ENCODE peak calls at places on chromosome 5, in six cellular contexts. One of them, this sample, is unnamed. For H3K4me1, the result is how much of the 10 kb centered on the place peaks cover.

GRCh38 chr5:32859211-32859641 is 148.1 kb downstream of the NPR3 start:
- DNase-seq in PC-3: peak
- DNase-seq in GM12878: no peak
- DNase-seq in body of pancreas: no peak
- DNase-seq in fibroblast of lung: peak
- DNase-seq in CD8-positive, alpha-beta T cell: no peak
- DNase-seq in this sample: no peak

GRCh38 chr5:20276061-20276958 is 288.3 kb upstream of the CDH18 start:
- DNase-seq in PC-3: peak
- DNase-seq in GM12878: no peak
- DNase-seq in body of pancreas: no peak
- DNase-seq in fibroblast of lung: peak
- DNase-seq in CD8-positive, alpha-beta T cell: no peak
- DNase-seq in this sample: peak

GRCh38 chr5:61277781-61278180 is 54.3 kb upstream of the ZSWIM6 start:
- DNase-seq in PC-3: peak
- DNase-seq in GM12878: no peak
- DNase-seq in body of pancreas: no peak
- DNase-seq in fibroblast of lung: no peak
- DNase-seq in CD8-positive, alpha-beta T cell: no peak
- DNase-seq in this sample: no peak

GRCh38 chr5:1513326-1514026 is 10.3 kb downstream of the LPCAT1 start:
- DNase-seq in PC-3: no peak
- DNase-seq in GM12878: no peak
- DNase-seq in body of pancreas: no peak
- DNase-seq in fibroblast of lung: no peak
- DNase-seq in CD8-positive, alpha-beta T cell: no peak
- DNase-seq in this sample: peak

GRCh38 chr5:54091416-54092130 is 218.8 kb downstream of the ARL15 start:
- DNase-seq in PC-3: no peak
- DNase-seq in GM12878: no peak
- DNase-seq in body of pancreas: no peak
- DNase-seq in fibroblast of lung: no peak
- DNase-seq in CD8-positive, alpha-beta T cell: no peak
- DNase-seq in this sample: no peak

GRCh38 chr5:115813719-115814118 is 2.7 kb downstream of the CDO1 start:
- DNase-seq in PC-3: no peak
- DNase-seq in GM12878: no peak
- DNase-seq in body of pancreas: no peak
- DNase-seq in fibroblast of lung: no peak
- DNase-seq in CD8-positive, alpha-beta T cell: no peak
- DNase-seq in this sample: no peak

GRCh38 chr5:88092358-88092757 is 176.3 kb downstream of the TMEM161B start:
- DNase-seq in PC-3: peak
- DNase-seq in GM12878: no peak
- DNase-seq in body of pancreas: no peak
- DNase-seq in fibroblast of lung: no peak
- DNase-seq in CD8-positive, alpha-beta T cell: no peak
- DNase-seq in this sample: peak

GRCh38 chr5:36876965-36877666 is 547 bp downstream of the NIPBL start:
- DNase-seq in PC-3: peak
- DNase-seq in GM12878: no peak
- DNase-seq in body of pancreas: peak
- DNase-seq in fibroblast of lung: peak
- DNase-seq in CD8-positive, alpha-beta T cell: peak
- DNase-seq in this sample: peak

GRCh38 chr5:77945874-77946273 is 169.7 kb upstream of the TBCA start:
- DNase-seq in PC-3: no peak
- DNase-seq in GM12878: no peak
- DNase-seq in body of pancreas: no peak
- DNase-seq in fibroblast of lung: no peak
- DNase-seq in CD8-positive, alpha-beta T cell: no peak
- DNase-seq in this sample: no peak

GRCh38 chr5:155402927-155403645 is 389.5 kb downstream of the KIF4B start:
- DNase-seq in PC-3: no peak
- DNase-seq in GM12878: no peak
- DNase-seq in body of pancreas: no peak
- DNase-seq in fibroblast of lung: no peak
- DNase-seq in CD8-positive, alpha-beta T cell: no peak
- DNase-seq in this sample: no peak

GRCh38 chr5:174354571-174354970 is 309.1 kb downstream of the NSG2 start:
- DNase-seq in PC-3: no peak
- DNase-seq in GM12878: no peak
- DNase-seq in body of pancreas: no peak
- DNase-seq in fibroblast of lung: no peak
- DNase-seq in CD8-positive, alpha-beta T cell: no peak
- DNase-seq in this sample: no peak

GRCh38 chr5:76104027-76104426 is 20.8 kb downstream of the SV2C start:
- DNase-seq in PC-3: peak
- DNase-seq in GM12878: no peak
- DNase-seq in body of pancreas: peak
- DNase-seq in fibroblast of lung: no peak
- DNase-seq in CD8-positive, alpha-beta T cell: no peak
- DNase-seq in this sample: no peak

GRCh38 chr5:165014439-165014838 is 1509.0 kb downstream of the MAT2B start:
- DNase-seq in PC-3: no peak
- DNase-seq in GM12878: no peak
- DNase-seq in body of pancreas: no peak
- DNase-seq in fibroblast of lung: no peak
- DNase-seq in CD8-positive, alpha-beta T cell: no peak
- DNase-seq in this sample: no peak

GRCh38 chr5:138315751-138316278 is 15.8 kb downstream of the CDC25C start:
- DNase-seq in PC-3: no peak
- DNase-seq in GM12878: no peak
- DNase-seq in body of pancreas: no peak
- DNase-seq in fibroblast of lung: no peak
- DNase-seq in CD8-positive, alpha-beta T cell: no peak
- DNase-seq in this sample: no peak

GRCh38 chr5:81778642-81779041 is 27.7 kb upstream of the SSBP2 start:
- DNase-seq in PC-3: no peak
- DNase-seq in GM12878: no peak
- DNase-seq in body of pancreas: peak
- DNase-seq in fibroblast of lung: peak
- DNase-seq in CD8-positive, alpha-beta T cell: no peak
- DNase-seq in this sample: no peak

GRCh38 chr5:14161825-14162556 is 18.8 kb downstream of the TRIO start:
- DNase-seq in PC-3: no peak
- DNase-seq in GM12878: no peak
- DNase-seq in body of pancreas: no peak
- DNase-seq in fibroblast of lung: no peak
- DNase-seq in CD8-positive, alpha-beta T cell: no peak
- DNase-seq in this sample: no peak

GRCh38 chr5:142829821-142830220 is 59.6 kb downstream of the ARHGAP26 start:
- DNase-seq in PC-3: peak
- DNase-seq in GM12878: no peak
- DNase-seq in body of pancreas: no peak
- DNase-seq in fibroblast of lung: no peak
- DNase-seq in CD8-positive, alpha-beta T cell: no peak
- DNase-seq in this sample: no peak

GRCh38 chr5:77620404-77620803 is 18.1 kb downstream of the OTP start:
- DNase-seq in PC-3: peak
- DNase-seq in GM12878: no peak
- DNase-seq in body of pancreas: peak
- DNase-seq in fibroblast of lung: no peak
- DNase-seq in CD8-positive, alpha-beta T cell: no peak
- DNase-seq in this sample: no peak

GRCh38 chr5:179235416-179236400 is 109.6 kb downstream of the ADAMTS2 start:
- DNase-seq in PC-3: no peak
- DNase-seq in GM12878: no peak
- DNase-seq in body of pancreas: no peak
- DNase-seq in fibroblast of lung: no peak
- DNase-seq in CD8-positive, alpha-beta T cell: no peak
- DNase-seq in this sample: peak

GRCh38 chr5:148107608-148108007 is 43.8 kb downstream of the SPINK5 start:
- DNase-seq in PC-3: peak
- DNase-seq in GM12878: no peak
- DNase-seq in body of pancreas: no peak
- DNase-seq in fibroblast of lung: peak
- DNase-seq in CD8-positive, alpha-beta T cell: no peak
- DNase-seq in this sample: no peak

GRCh38 chr5:44987026-44987425 is 178.3 kb downstream of the MRPS30 start:
- DNase-seq in PC-3: no peak
- DNase-seq in GM12878: no peak
- DNase-seq in body of pancreas: no peak
- DNase-seq in fibroblast of lung: no peak
- DNase-seq in CD8-positive, alpha-beta T cell: no peak
- DNase-seq in this sample: no peak

GRCh38 chr5:33297760-33298216 is 143.0 kb upstream of the TARS1 start:
- DNase-seq in PC-3: no peak
- DNase-seq in GM12878: no peak
- DNase-seq in body of pancreas: no peak
- DNase-seq in fibroblast of lung: no peak
- DNase-seq in CD8-positive, alpha-beta T cell: no peak
- DNase-seq in this sample: no peak

GRCh38 chr5:153425914-153426313 is 64.6 kb upstream of the GRIA1 start:
- DNase-seq in PC-3: no peak
- DNase-seq in GM12878: no peak
- DNase-seq in body of pancreas: no peak
- DNase-seq in fibroblast of lung: no peak
- DNase-seq in CD8-positive, alpha-beta T cell: no peak
- DNase-seq in this sample: no peak

GRCh38 chr5:141663506-141663905 is 12.3 kb upstream of the FCHSD1 start:
- DNase-seq in PC-3: no peak
- DNase-seq in GM12878: no peak
- DNase-seq in body of pancreas: no peak
- DNase-seq in fibroblast of lung: no peak
- DNase-seq in CD8-positive, alpha-beta T cell: no peak
- DNase-seq in this sample: no peak

GRCh38 chr5:113147088-113147487 is 170.5 kb downstream of the DCP2 start:
- DNase-seq in PC-3: no peak
- DNase-seq in GM12878: no peak
- DNase-seq in body of pancreas: no peak
- DNase-seq in fibroblast of lung: peak
- DNase-seq in CD8-positive, alpha-beta T cell: no peak
- DNase-seq in this sample: peak

GRCh38 chr5:60652206-60652605 is 47.8 kb downstream of the DEPDC1B start:
- DNase-seq in PC-3: peak
- DNase-seq in GM12878: no peak
- DNase-seq in body of pancreas: no peak
- DNase-seq in fibroblast of lung: peak
- DNase-seq in CD8-positive, alpha-beta T cell: no peak
- DNase-seq in this sample: peak

GRCh38 chr5:165497707-165498106 is 1992.3 kb downstream of the MAT2B start:
- DNase-seq in PC-3: peak
- DNase-seq in GM12878: no peak
- DNase-seq in body of pancreas: peak
- DNase-seq in fibroblast of lung: peak
- DNase-seq in CD8-positive, alpha-beta T cell: no peak
- DNase-seq in this sample: no peak

GRCh38 chr5:10543585-10544040 is 20.3 kb upstream of the ANKRD33B start:
- DNase-seq in PC-3: peak
- DNase-seq in GM12878: no peak
- DNase-seq in body of pancreas: no peak
- DNase-seq in fibroblast of lung: no peak
- DNase-seq in CD8-positive, alpha-beta T cell: no peak
- DNase-seq in this sample: no peak
- H3K4me3 ChIP-seq in PC-3: no peak
- H3K4me3 ChIP-seq in GM12878: no peak
- H3K4me3 ChIP-seq in body of pancreas: no peak
- H3K4me3 ChIP-seq in fibroblast of lung: no peak
- H3K4me3 ChIP-seq in CD8-positive, alpha-beta T cell: no peak
- H3K4me3 ChIP-seq in this sample: no peak

GRCh38 chr5:107558951-107559350 is 111.8 kb downstream of the EFNA5 start:
- DNase-seq in PC-3: no peak
- DNase-seq in GM12878: no peak
- DNase-seq in body of pancreas: no peak
- DNase-seq in fibroblast of lung: no peak
- DNase-seq in CD8-positive, alpha-beta T cell: no peak
- DNase-seq in this sample: no peak
- H3K4me1 ChIP-seq in PC-3: under half
- H3K4me1 ChIP-seq in GM12878: under half
- H3K4me1 ChIP-seq in body of pancreas: under half
- H3K4me1 ChIP-seq in fibroblast of lung: under half
- H3K4me1 ChIP-seq in CD8-positive, alpha-beta T cell: under half
- H3K4me1 ChIP-seq in this sample: under half

GRCh38 chr5:126494393-126494792 is 71.2 kb downstream of the GRAMD2B start:
- DNase-seq in PC-3: no peak
- DNase-seq in GM12878: no peak
- DNase-seq in body of pancreas: no peak
- DNase-seq in fibroblast of lung: no peak
- DNase-seq in CD8-positive, alpha-beta T cell: no peak
- DNase-seq in this sample: no peak

GRCh38 chr5:126497506-126497905 is 74.3 kb downstream of the GRAMD2B start:
- DNase-seq in PC-3: no peak
- DNase-seq in GM12878: no peak
- DNase-seq in body of pancreas: no peak
- DNase-seq in fibroblast of lung: no peak
- DNase-seq in CD8-positive, alpha-beta T cell: no peak
- DNase-seq in this sample: no peak

GRCh38 chr5:126490167-126490937 is 67.1 kb downstream of the GRAMD2B start:
- DNase-seq in PC-3: no peak
- DNase-seq in GM12878: no peak
- DNase-seq in body of pancreas: no peak
- DNase-seq in fibroblast of lung: no peak
- DNase-seq in CD8-positive, alpha-beta T cell: no peak
- DNase-seq in this sample: no peak

GRCh38 chr5:126488362-126489065 is 65.3 kb downstream of the GRAMD2B start:
- DNase-seq in PC-3: no peak
- DNase-seq in GM12878: no peak
- DNase-seq in body of pancreas: no peak
- DNase-seq in fibroblast of lung: no peak
- DNase-seq in CD8-positive, alpha-beta T cell: no peak
- DNase-seq in this sample: no peak

DNA sequence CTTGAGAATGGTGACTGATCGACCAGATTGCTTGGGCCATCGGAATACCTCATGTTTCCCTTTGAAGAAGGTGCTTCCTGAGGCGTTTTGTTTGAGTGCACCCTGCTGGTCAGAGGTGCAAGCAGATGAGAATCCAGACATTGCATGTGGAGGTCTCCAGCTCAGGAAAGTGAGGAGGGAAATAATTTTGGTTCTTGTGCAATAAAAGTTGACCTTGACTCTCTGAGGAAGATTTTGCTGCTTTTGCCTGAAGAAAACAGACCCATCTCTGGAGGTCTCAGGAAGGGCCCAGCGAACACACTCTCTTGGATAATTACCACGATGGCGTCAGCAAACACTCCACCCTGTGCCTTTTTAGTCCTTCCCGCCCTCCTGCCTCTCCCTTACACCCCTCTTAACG is 69.7 kb downstream of the GRAMD2B start:
- DNase-seq in PC-3: peak
- DNase-seq in GM12878: no peak
- DNase-seq in body of pancreas: no peak
- DNase-seq in fibroblast of lung: peak
- DNase-seq in CD8-positive, alpha-beta T cell: no peak
- DNase-seq in this sample: no peak
- TF ChIP-seq CTCF in PC-3: peak
- TF ChIP-seq CTCF in GM12878: peak
- TF ChIP-seq CTCF in body of pancreas: no peak
- TF ChIP-seq CTCF in fibroblast of lung: no peak
- TF ChIP-seq CTCF in CD8-positive, alpha-beta T cell: no peak
- TF ChIP-seq CTCF in this sample: peak

DNA sequence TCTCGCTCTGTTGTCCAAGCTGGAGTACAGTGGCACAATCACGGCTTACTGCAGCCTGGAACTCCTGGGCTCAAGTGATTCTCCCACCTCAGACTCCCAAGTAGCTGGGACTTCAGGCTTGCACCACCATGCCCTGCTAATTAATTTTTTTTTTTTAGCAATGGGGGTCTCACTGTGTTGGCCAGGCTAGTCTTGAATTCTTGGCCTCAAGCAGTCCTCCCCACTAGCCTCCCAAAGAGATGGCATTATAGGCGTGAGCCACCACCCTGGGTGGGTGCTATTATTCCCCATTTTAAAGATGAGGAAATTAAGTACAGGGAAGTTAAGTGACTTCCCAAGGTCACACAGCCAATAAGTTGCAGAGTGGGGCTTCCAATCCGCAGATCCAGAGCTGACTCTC is 1.7 kb downstream of the NNT start:
- DNase-seq in PC-3: no peak
- DNase-seq in GM12878: no peak
- DNase-seq in body of pancreas: no peak
- DNase-seq in fibroblast of lung: no peak
- DNase-seq in CD8-positive, alpha-beta T cell: no peak
- DNase-seq in this sample: no peak
- H3K4me3 ChIP-seq in PC-3: no peak
- H3K4me3 ChIP-seq in GM12878: peak
- H3K4me3 ChIP-seq in body of pancreas: no peak
- H3K4me3 ChIP-seq in fibroblast of lung: no peak
- H3K4me3 ChIP-seq in CD8-positive, alpha-beta T cell: no peak
- H3K4me3 ChIP-seq in this sample: no peak

This sample was measured in osteoblast.